ENCODE peak calls at places on chromosome 4, in ten cellular contexts. J is mammary epithelial cell, I is posterior vena cava, O is H54, K is H9, D is Right ventricle myocardium inferior, P is cardiac fibroblast, B is NCI-H526, R is PC-3, C is Calu3. H is an unnamed sample.

GRCh38 chr4:140085062-140085622 is 68.8 kb downstream of the MAML3 start:
- DNase-seq in J (no peak), I (no peak), O (no peak), K (no peak), D (no peak), P (no peak), B (peak), R (peak), C (no peak), H (no peak)

GRCh38 chr4:122914938-122915337 is 7.5 kb downstream of the NUDT6 start:
- DNase-seq in J (no peak), I (no peak), O (no peak), K (no peak), D (no peak), P (peak), B (no peak), R (no peak), C (no peak), H (no peak)

GRCh38 chr4:185201983-185202962 is 1.5 kb downstream of the CFAP97 start:
- DNase-seq in J (no peak), I (no peak), O (no peak), K (peak), D (no peak), P (peak), B (no peak), R (no peak), C (peak), H (no peak)

GRCh38 chr4:89486042-89486441 is 178.4 kb upstream of the GPRIN3 start:
- DNase-seq in J (peak), I (no peak), O (no peak), K (no peak), D (no peak), P (peak), B (peak), R (peak), C (no peak), H (no peak)

GRCh38 chr4:10098770-10099139 is 17.8 kb downstream of the WDR1 start:
- DNase-seq in J (peak), I (no peak), O (no peak), K (no peak), D (peak), P (no peak), B (no peak), R (peak), C (no peak), H (no peak)

GRCh38 chr4:80187677-80188076 is 9.6 kb upstream of the PRDM8 start:
- DNase-seq in J (no peak), I (no peak), O (no peak), K (no peak), D (no peak), P (no peak), B (no peak), R (no peak), C (no peak), H (no peak)

GRCh38 chr4:108427946-108428345 is 192.4 kb upstream of the RPL34 start:
- DNase-seq in J (no peak), I (no peak), O (no peak), K (no peak), D (no peak), P (no peak), B (no peak), R (no peak), C (no peak), H (no peak)

GRCh38 chr4:118967393-118967792 is 78.7 kb downstream of the SYNPO2 start:
- DNase-seq in J (peak), I (no peak), O (no peak), K (no peak), D (no peak), P (peak), B (no peak), R (no peak), C (no peak), H (no peak)

GRCh38 chr4:84499065-84499982 is at the start of gene NKX6-1:
- DNase-seq in J (peak), I (peak), O (peak), K (peak), D (no peak), P (peak), B (peak), R (peak), C (peak), H (peak)

GRCh38 chr4:48570646-48571220 is 80.7 kb downstream of the ZAR1 start:
- DNase-seq in J (peak), I (no peak), O (peak), K (no peak), D (no peak), P (peak), B (no peak), R (peak), C (no peak), H (no peak)

GRCh38 chr4:12036450-12036849 is 607.8 kb upstream of the HS3ST1 start:
- DNase-seq in J (no peak), I (no peak), O (no peak), K (no peak), D (no peak), P (peak), B (no peak), R (no peak), C (no peak), H (no peak)

GRCh38 chr4:87949961-87950360 is 25.6 kb upstream of the SPP1 start:
- DNase-seq in J (peak), I (no peak), O (peak), K (no peak), D (no peak), P (peak), B (no peak), R (peak), C (peak), H (no peak)

GRCh38 chr4:102449751-102450352 is 51.3 kb upstream of the NFKB1 start:
- DNase-seq in J (peak), I (no peak), O (peak), K (peak), D (no peak), P (peak), B (peak), R (peak), C (peak), H (peak)

GRCh38 chr4:144223654-144224053 is 83.1 kb upstream of the GYPA start:
- DNase-seq in J (no peak), I (no peak), O (no peak), K (no peak), D (no peak), P (no peak), B (no peak), R (no peak), C (no peak), H (no peak)

GRCh38 chr4:78650106-78651021 is 98.8 kb downstream of the ANXA3 start:
- DNase-seq in J (peak), I (no peak), O (no peak), K (no peak), D (no peak), P (peak), B (no peak), R (peak), C (no peak), H (no peak)

GRCh38 chr4:74284074-74284473 is 24.2 kb upstream of the EPGN start:
- DNase-seq in J (peak), I (no peak), O (peak), K (no peak), D (no peak), P (peak), B (no peak), R (peak), C (no peak), H (no peak)

H was measured in NCI-H1436 treated with DMSO at 0.1 percent for 48 hours.